ENCODE peak calls at places on chromosomes 12 and 14, in six cellular contexts. S, X, V, W, K and H are unnamed samples.

GRCh38 chr12:57521475-57522018 is 1.1 kb upstream of the MBD6 start:
- DNase-seq in S (peak), X (peak), V (peak), W (no peak), K (no peak), H (peak)

GRCh38 chr14:95340201-95340697 is 20.5 kb upstream of the CLMN start:
- DNase-seq in S (no peak), X (no peak), V (no peak), W (no peak), K (no peak), H (no peak)

GRCh38 chr14:89814126-89814525 is 140.4 kb downstream of the EFCAB11 start:
- DNase-seq in S (no peak), X (no peak), V (no peak), W (no peak), K (no peak), H (no peak)

GRCh38 chr12:6826125-6826733 is 2.0 kb upstream of the P3H3 start:
- DNase-seq in S (no peak), X (no peak), V (no peak), W (no peak), K (no peak), H (no peak)

GRCh38 chr14:95679995-95680735 is 6.1 kb upstream of the TCL1B start:
- DNase-seq in S (no peak), X (peak), V (no peak), W (no peak), K (peak), H (no peak)

GRCh38 chr14:85466678-85467077 is 63.3 kb upstream of the FLRT2 start:
- DNase-seq in S (peak), X (no peak), V (no peak), W (no peak), K (no peak), H (no peak)

GRCh38 chr14:85172889-85173458 is 357.0 kb upstream of the FLRT2 start:
- DNase-seq in S (no peak), X (no peak), V (no peak), W (no peak), K (no peak), H (no peak)

GRCh38 chr12:22874151-22874550 is 249.2 kb downstream of the ETNK1 start:
- DNase-seq in S (no peak), X (no peak), V (no peak), W (no peak), K (peak), H (no peak)

GRCh38 chr14:64636208-64636979 is 67.8 kb upstream of the PLEKHG3 start:
- DNase-seq in S (peak), X (peak), V (peak), W (peak), K (peak), H (peak)

GRCh38 chr14:95712398-95712797 is 1.5 kb downstream of the TCL1A start:
- DNase-seq in S (no peak), X (no peak), V (no peak), W (no peak), K (no peak), H (no peak)

GRCh38 chr12:64083285-64084210 is 138.5 kb downstream of the KICS2 start:
- DNase-seq in S (peak), X (no peak), V (no peak), W (no peak), K (no peak), H (peak)

GRCh38 chr12:105409881-105410471 is 79.5 kb downstream of the C12orf75 start:
- DNase-seq in S (no peak), X (no peak), V (no peak), W (no peak), K (no peak), H (no peak)

GRCh38 chr12:108400060-108400459 is 60.9 kb upstream of the CMKLR1 start:
- DNase-seq in S (no peak), X (no peak), V (no peak), W (no peak), K (no peak), H (no peak)

GRCh38 chr12:109302770-109303169 is 6.3 kb downstream of the FOXN4 start:
- DNase-seq in S (no peak), X (no peak), V (no peak), W (no peak), K (no peak), H (no peak)

GRCh38 chr12:76186507-76186906 is 102.0 kb upstream of the NAP1L1 start:
- DNase-seq in S (peak), X (no peak), V (no peak), W (no peak), K (peak), H (no peak)

GRCh38 chr12:11482955-11483354 is 87.6 kb upstream of the PRB2 start:
- DNase-seq in S (peak), X (no peak), V (no peak), W (no peak), K (no peak), H (no peak)

GRCh38 chr12:25482637-25483036 is 70.4 kb downstream of the LMNTD1 start:
- DNase-seq in S (no peak), X (no peak), V (no peak), W (no peak), K (peak), H (peak)

GRCh38 chr14:32078030-32078793 is 1.1 kb downstream of the ARHGAP5 start:
- DNase-seq in S (peak), X (no peak), V (no peak), W (no peak), K (no peak), H (peak)

GRCh38 chr12:124049451-124050094 is 76.6 kb downstream of the ZNF664 start:
- DNase-seq in S (no peak), X (no peak), V (no peak), W (no peak), K (no peak), H (no peak)

GRCh38 chr14:99633141-99633540 is 11.8 kb upstream of the HHIPL1 start:
- DNase-seq in S (no peak), X (no peak), V (no peak), W (no peak), K (no peak), H (no peak)

GRCh38 chr14:24595046-24595808 is 14.3 kb downstream of the GZMH start:
- DNase-seq in S (no peak), X (no peak), V (no peak), W (no peak), K (no peak), H (no peak)

DNA sequence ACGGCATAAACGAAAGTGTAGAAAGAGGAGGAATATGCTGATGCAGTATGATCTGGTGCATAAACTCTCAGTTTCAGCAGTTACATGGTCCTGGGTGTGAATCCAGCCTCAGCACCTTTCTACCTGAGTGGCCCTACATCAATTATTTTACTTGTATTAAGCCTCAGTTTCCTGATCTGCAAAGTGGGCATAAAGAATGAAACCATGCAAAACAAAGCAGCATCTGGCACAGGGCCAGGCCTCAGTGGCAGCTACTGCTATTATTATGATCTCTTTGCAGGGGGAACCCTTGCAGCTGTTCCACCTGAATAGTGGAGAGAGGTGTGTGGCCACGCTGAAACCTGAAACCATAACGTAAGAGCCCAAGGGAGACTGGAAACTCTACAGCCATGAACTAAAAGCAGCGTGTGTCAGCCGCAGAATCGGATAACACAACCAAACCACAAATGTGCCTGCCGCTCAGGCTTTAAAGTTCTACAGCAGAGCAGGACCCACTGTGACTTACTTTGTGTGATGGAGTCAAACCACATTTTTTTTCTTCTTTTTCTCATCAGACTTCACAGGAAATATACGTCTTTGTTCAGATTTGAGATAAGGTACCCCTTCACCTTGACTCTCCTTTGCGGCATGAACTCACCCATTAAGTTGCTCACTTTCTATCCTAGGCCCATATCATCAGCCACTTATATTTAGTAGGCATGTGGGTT is 29.2 kb upstream of the FOS start:
- DNase-seq in S (no peak), X (peak), V (no peak), W (no peak), K (no peak), H (no peak)
- H3K14ac ChIP-seq in S (no peak), X (no peak), V (no peak), W (no peak), K (no peak), H (no peak)

DNA sequence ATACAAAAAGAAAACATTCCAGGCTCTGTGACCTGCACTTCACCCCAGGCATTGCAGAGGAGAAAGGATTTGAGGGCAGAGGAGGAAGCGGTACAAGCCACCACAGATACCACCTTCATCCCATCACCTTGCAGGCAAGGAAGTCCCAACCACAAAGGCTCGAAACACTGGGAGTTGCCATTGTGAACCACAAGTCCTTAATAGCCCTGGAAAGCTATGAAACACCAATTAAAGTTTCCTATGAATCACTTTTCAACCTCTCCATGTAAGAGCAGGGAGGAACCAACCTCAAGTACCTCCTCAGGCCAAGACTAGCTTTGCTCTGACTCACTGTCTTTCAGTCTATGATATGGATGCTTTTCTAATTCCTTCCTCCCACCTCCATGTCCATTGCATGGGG is 27.0 kb downstream of the MAP3K9 start:
- DNase-seq in S (peak), X (no peak), V (no peak), W (no peak), K (peak), H (peak)
- H3K4me2 ChIP-seq in S (no peak), X (no peak), V (no peak), W (no peak), K (no peak), H (no peak)

GRCh38 chr12:110741795-110742717 is 635 bp downstream of the PPP1CC start:
- DNase-seq in S (peak), X (no peak), V (peak), W (no peak), K (peak), H (peak)
- H3K23ac ChIP-seq in S (peak), X (peak), V (peak), W (no peak), K (no peak), H (no peak)

GRCh38 chr14:97456958-97457357 is 659.8 kb downstream of the VRK1 start:
- DNase-seq in S (no peak), X (no peak), V (no peak), W (no peak), K (peak), H (no peak)
- H3K14ac ChIP-seq in S (no peak), X (peak), V (no peak), W (no peak), K (no peak), H (no peak)

DNA sequence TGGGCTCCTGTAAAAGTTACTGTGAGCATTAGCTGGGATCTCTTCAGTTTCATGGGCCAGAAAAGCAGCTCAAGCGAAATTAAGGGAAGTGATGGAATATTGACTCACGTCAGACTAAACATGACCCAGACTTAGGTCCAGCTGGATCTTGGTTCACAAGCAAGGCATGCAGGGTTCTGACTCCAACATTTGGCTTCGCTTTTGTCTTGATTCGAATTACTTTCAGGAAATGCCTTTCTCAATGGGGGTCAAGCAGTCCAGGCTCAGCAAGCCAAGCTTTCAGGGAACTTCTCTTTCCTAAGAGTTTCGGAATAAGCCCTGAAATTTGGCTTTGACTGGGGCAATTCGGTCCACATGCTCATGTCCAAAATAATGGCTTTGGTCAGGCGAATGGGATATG is 678.7 kb upstream of the TMEM132C start:
- DNase-seq in S (peak), X (no peak), V (no peak), W (no peak), K (no peak), H (peak)
- H3K4me2 ChIP-seq in S (no peak), X (no peak), V (no peak), W (no peak), K (no peak), H (no peak)